ENCODE peak calls at places on chromosomes 5 and 9, in ten cellular contexts. H, K, R, P, N, O, M, Y, T and U are unnamed samples.

GRCh38 chr5:14267166-14267838 is 124.2 kb downstream of the TRIO start:
- DNase-seq in K (no peak), N (no peak), O (peak; percentile 21), R (peak; percentile 21), Y (peak; percentile 53), T (no peak), H (no peak), P (no peak), M (no peak), U (no peak)

GRCh38 chr5:162128117-162128516 is 60.5 kb downstream of the GABRG2 start:
- DNase-seq in O (no peak), N (no peak), T (no peak), R (no peak), M (no peak), K (no peak), Y (peak; percentile 8), P (no peak), H (no peak), U (no peak)

GRCh38 chr9:28317706-28318210 is 744.5 kb upstream of the C9orf72 start:
- DNase-seq in M (no peak), O (no peak), T (no peak), Y (no peak), K (no peak), R (no peak), H (no peak), P (no peak), N (no peak), U (no peak)

GRCh38 chr5:58666598-58667595 is 84.0 kb downstream of the RAB3C start:
- DNase-seq in Y (no peak), K (no peak), T (no peak), R (peak; percentile 9), O (no peak), P (no peak), H (no peak), M (no peak), N (peak; percentile 46), U (no peak)

GRCh38 chr9:114031948-114032688 is 46.0 kb downstream of the AMBP start:
- DNase-seq in P (no peak), K (no peak), R (no peak), H (peak; percentile 37), T (no peak), Y (no peak), N (no peak), O (no peak), M (peak; percentile 42), U (peak; percentile 38)

GRCh38 chr5:159713254-159713653 is 203.0 kb upstream of the ADRA1B start:
- DNase-seq in H (no peak), T (no peak), M (no peak), Y (no peak), N (no peak), R (no peak), P (no peak), O (no peak), K (no peak), U (no peak)

GRCh38 chr5:91383956-91384300 is 811 bp upstream of the ARRDC3 start:
- DNase-seq in Y (no peak), O (no peak), P (no peak), K (peak; percentile 81), M (no peak), T (no peak), H (no peak), R (peak; percentile 65), N (no peak), U (no peak)

GRCh38 chr5:94524841-94525697 is 93.3 kb downstream of the KIAA0825 start:
- DNase-seq in R (peak; percentile 61), N (peak; percentile 51), K (peak; percentile 70), O (peak; percentile 37), T (peak; percentile 18), Y (peak; percentile 53), H (no peak), M (no peak), P (no peak), U (no peak)

GRCh38 chr5:64149857-64150521 is 15.7 kb upstream of the RNF180 start:
- DNase-seq in M (no peak), K (no peak), P (no peak), H (peak; percentile 66), T (no peak), O (no peak), Y (no peak), R (no peak), N (no peak), U (no peak)

GRCh38 chr9:135085830-135086546 is 1.5 kb upstream of the OLFM1 start:
- DNase-seq in Y (peak; percentile 71), N (peak; percentile 59), K (peak; percentile 40), O (peak; percentile 81), T (peak; percentile 24), H (peak; percentile 82), M (peak; percentile 79), P (peak; percentile 72), R (peak; percentile 91), U (peak; percentile 80)

GRCh38 chr5:104444656-104445055 is 882.1 kb upstream of the NUDT12 start:
- DNase-seq in M (no peak), R (no peak), N (no peak), H (no peak), T (no peak), Y (no peak), K (no peak), P (no peak), O (no peak), U (no peak)

GRCh38 chr9:30012622-30013021 is 2371.8 kb upstream of the ACO1 start:
- DNase-seq in H (no peak), N (no peak), R (no peak), M (no peak), K (no peak), T (no peak), O (no peak), Y (no peak), P (no peak), U (no peak)